ENCODE peak calls at places on chromosomes 4 and X, in nine cellular contexts. Z is IMR-90, V is astrocyte, X is neuronal stem cell, T is neural progenitor cell, G is H9, I is fibroblast of lung, E is GM23248, R is HepG2. P is an unnamed sample. For H3K4me1, the result is how much of the 10 kb centered on the place peaks cover.

GRCh38 chrX:56765816-56766553 is 36.9 kb downstream of the NBDY start:
- DNase-seq in E (peak), Z (no peak), I (no peak), V (no peak), G (no peak), X (no peak), T (no peak), R (no peak), P (no peak)

GRCh38 chrX:136953867-136954787 is 73.6 kb upstream of the RBMX start:
- DNase-seq in X (peak), Z (peak), V (peak), E (peak), R (peak), G (peak), I (peak), T (peak), P (peak)

GRCh38 chrX:115284877-115285276 is 4.6 kb upstream of the LUZP4 start:
- DNase-seq in E (no peak), I (peak), X (no peak), T (no peak), Z (no peak), V (no peak), R (no peak), G (no peak), P (peak)

GRCh38 chrX:38991656-38992558 is 190.6 kb downstream of the MID1IP1 start:
- DNase-seq in V (no peak), T (no peak), E (peak), X (no peak), G (no peak), R (no peak), I (no peak), Z (peak), P (no peak)

GRCh38 chr4:73856518-73856917 is 3.4 kb downstream of the PF4V1 start:
- DNase-seq in T (no peak), R (peak), Z (no peak), E (peak), V (peak), X (no peak), I (peak), G (no peak), P (no peak)

GRCh38 chr4:74112399-74113090 is 13.6 kb upstream of the CXCL2 start:
- DNase-seq in X (no peak), E (peak), T (no peak), V (peak), R (no peak), Z (peak), G (no peak), I (peak), P (no peak)

GRCh38 chrX:155857561-155857960 is 23.6 kb upstream of the VAMP7 start:
- DNase-seq in R (no peak), T (no peak), X (no peak), I (peak), E (peak), G (peak), Z (no peak), V (no peak), P (no peak)

GRCh38 chr4:185143596-185143969 is 517 bp downstream of the SLC25A4 start:
- DNase-seq in X (no peak), T (no peak), G (no peak), I (peak), Z (peak), V (peak), R (peak), E (peak), P (peak)

GRCh38 chr4:103996059-103996458 is 276.3 kb upstream of the TACR3 start:
- DNase-seq in V (peak), Z (no peak), R (no peak), I (peak), X (peak), T (peak), E (no peak), G (no peak), P (no peak)

GRCh38 chr4:25861422-25861926 is 1.3 kb downstream of the SEL1L3 start:
- DNase-seq in E (peak), X (no peak), G (no peak), T (no peak), V (peak), R (no peak), Z (peak), I (peak), P (peak)

GRCh38 chr4:8215001-8215427 is 15.9 kb downstream of the SH3TC1 start:
- DNase-seq in G (no peak), Z (peak), E (peak), I (peak), T (no peak), R (no peak), V (peak), X (no peak), P (peak)

GRCh38 chrX:50888884-50889283 is 21.7 kb upstream of the BMP15 start:
- DNase-seq in T (no peak), I (no peak), E (no peak), Z (no peak), V (no peak), X (no peak), R (no peak), G (no peak), P (no peak)

GRCh38 chr4:163191999-163192398 is 25.3 kb upstream of the NAF1 start:
- DNase-seq in E (peak), R (peak), G (no peak), X (no peak), T (no peak), V (no peak), Z (peak), I (no peak), P (no peak)

GRCh38 chr4:156654410-156654809 is 317.2 kb downstream of the PDGFC start:
- DNase-seq in E (no peak), V (peak), Z (no peak), R (peak), I (no peak), T (no peak), G (no peak), X (no peak), P (no peak)

GRCh38 chr4:54226399-54227260 is 2.5 kb upstream of the PDGFRA start:
- DNase-seq in V (peak), Z (peak), E (peak), G (peak), I (peak), T (peak), R (no peak), X (peak), P (peak)

GRCh38 chr4:954211-955020 is 19.0 kb downstream of the DGKQ start:
- DNase-seq in X (no peak), R (no peak), T (no peak), G (no peak), I (no peak), E (no peak), V (no peak), Z (no peak), P (peak)

GRCh38 chr4:171846232-171846631 is 33.0 kb downstream of the GALNTL6 start:
- DNase-seq in X (peak), I (peak), R (peak), Z (no peak), G (peak), V (peak), E (peak), T (peak), P (no peak)

GRCh38 chr4:105462042-105462421 is 11.8 kb downstream of the PPA2 start:
- DNase-seq in Z (no peak), X (no peak), G (no peak), V (no peak), E (no peak), I (no peak), R (no peak), T (no peak), P (no peak)

GRCh38 chr4:46323891-46324290 is 66.0 kb downstream of the GABRA2 start:
- DNase-seq in R (no peak), V (no peak), Z (no peak), T (no peak), G (no peak), X (no peak), E (no peak), I (no peak), P (no peak)

GRCh38 chr4:157895205-157895604 is 277.6 kb downstream of the GASK1B start:
- DNase-seq in Z (no peak), I (no peak), R (no peak), V (no peak), X (no peak), E (no peak), G (peak), T (peak), P (no peak)

GRCh38 chr4:106423791-106424190 is 55.2 kb upstream of the GIMD1 start:
- DNase-seq in R (no peak), G (no peak), Z (no peak), I (no peak), T (no peak), V (no peak), X (no peak), E (no peak), P (no peak)

GRCh38 chrX:15464704-15465103 is 28.4 kb downstream of the PIR start:
- DNase-seq in I (no peak), X (no peak), R (no peak), Z (peak), V (no peak), E (peak), G (no peak), T (no peak), P (no peak)
- H3K4me2 ChIP-seq in I (no peak), X (no peak), R (no peak), Z (no peak), V (no peak), E (no peak), G (no peak), T (no peak), P (no peak)

GRCh38 chr4:143396695-143397094 is 60.0 kb downstream of the GAB1 start:
- DNase-seq in Z (peak), X (no peak), T (no peak), V (no peak), I (no peak), R (no peak), E (no peak), G (no peak), P (no peak)

GRCh38 chr4:143397335-143397734 is 60.7 kb downstream of the GAB1 start:
- DNase-seq in V (no peak), T (no peak), E (peak), I (peak), X (no peak), G (no peak), Z (peak), R (no peak), P (peak)

GRCh38 chr4:143397887-143398286 is 61.2 kb downstream of the GAB1 start:
- DNase-seq in Z (peak), V (no peak), X (no peak), I (peak), R (no peak), G (no peak), T (no peak), E (no peak), P (peak)

GRCh38 chr4:143393195-143393594 is 56.5 kb downstream of the GAB1 start:
- DNase-seq in I (no peak), Z (no peak), V (no peak), T (no peak), R (no peak), G (no peak), E (peak), X (no peak), P (no peak)

DNA sequence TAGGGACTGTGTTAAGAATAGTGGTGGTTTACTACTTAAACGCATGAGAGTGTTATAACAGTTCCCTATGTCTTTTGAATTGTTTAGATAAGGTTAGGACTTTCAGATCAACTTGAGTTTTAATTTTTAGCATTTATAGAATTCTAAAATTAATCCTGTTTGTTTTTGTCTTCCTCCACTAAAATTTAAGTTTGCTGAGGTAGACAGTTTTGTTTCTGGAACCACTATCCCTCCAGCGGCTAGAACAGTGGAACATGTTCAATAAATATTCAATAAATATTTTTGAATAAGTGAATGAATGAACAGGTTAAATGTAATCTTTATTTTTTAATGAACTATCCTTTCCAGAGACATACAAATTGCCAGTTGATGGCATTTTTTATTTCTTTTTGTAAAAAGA is 58.4 kb downstream of the GAB1 start:
- DNase-seq in E (no peak), T (no peak), I (no peak), V (no peak), Z (no peak), G (no peak), R (no peak), X (no peak), P (no peak)
- H3K4me1 ChIP-seq in E (under half), T (under half), I (under half), V (under half), Z (under half), G (under half), R (under half), X (under half), P (under half)

DNA sequence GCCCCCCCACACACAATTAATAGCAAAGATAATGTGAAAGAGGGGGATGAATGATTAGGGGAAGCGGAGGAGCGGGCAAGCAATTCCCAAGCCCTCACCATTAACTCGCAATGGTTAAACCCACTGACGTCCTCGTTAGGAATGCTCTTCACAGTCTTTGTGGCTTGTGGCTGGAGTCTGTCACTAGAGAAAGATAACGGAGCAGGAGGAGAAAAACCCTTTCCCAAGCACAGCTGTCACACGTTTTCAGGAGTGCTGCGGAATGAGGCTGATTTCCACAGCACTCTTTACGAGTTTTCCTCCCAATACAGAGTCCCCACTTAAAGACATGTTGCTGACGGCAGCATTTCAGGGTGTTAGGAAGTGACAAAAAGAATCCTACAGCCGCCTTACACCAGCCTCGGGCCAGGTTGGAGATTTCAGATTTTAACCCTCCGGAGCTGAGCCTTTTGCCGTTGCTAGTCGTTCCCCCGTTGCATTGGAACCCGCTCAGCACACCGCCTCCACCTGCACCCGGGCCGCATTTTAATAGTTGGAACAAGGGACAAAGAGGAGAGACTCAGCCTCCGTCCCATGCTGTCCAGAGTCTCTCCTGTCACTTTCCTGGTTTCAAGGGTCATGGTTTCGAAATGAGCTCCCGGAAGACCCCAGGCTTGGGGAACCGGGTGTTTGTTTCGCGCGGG is 92.2 kb downstream of the GEMIN8 start:
- DNase-seq in I (peak), G (no peak), V (peak), T (peak), X (peak), R (no peak), E (peak), Z (peak), P (peak)
- H2AFZ ChIP-seq in I (no peak), G (no peak), V (peak), T (no peak), X (peak), R (no peak), E (no peak), Z (peak), P (peak)

DNA sequence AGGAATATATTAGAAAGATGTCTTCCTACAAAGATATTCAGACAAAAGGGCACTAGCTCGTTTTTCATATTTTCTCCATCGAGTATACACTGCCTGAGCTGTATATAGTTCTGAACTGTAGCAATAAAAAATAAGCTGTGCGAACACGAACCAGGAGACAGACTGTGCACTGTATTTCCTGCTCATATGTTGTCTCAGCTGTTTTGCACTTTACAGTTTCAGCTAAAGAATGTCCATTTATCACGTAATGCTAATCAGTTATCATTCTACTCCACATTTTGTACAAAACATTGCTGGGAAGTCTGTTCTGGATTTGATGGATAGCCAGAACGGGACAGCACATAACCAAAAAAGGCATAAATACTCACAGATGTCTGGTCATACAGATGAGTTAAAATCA is 315.6 kb upstream of the ADGRL3 start:
- DNase-seq in X (no peak), I (no peak), V (peak), E (no peak), R (no peak), Z (no peak), G (no peak), T (no peak), P (no peak)
- H3K4me2 ChIP-seq in X (no peak), I (no peak), V (peak), E (no peak), R (no peak), Z (peak), G (no peak), T (no peak), P (peak)

DNA sequence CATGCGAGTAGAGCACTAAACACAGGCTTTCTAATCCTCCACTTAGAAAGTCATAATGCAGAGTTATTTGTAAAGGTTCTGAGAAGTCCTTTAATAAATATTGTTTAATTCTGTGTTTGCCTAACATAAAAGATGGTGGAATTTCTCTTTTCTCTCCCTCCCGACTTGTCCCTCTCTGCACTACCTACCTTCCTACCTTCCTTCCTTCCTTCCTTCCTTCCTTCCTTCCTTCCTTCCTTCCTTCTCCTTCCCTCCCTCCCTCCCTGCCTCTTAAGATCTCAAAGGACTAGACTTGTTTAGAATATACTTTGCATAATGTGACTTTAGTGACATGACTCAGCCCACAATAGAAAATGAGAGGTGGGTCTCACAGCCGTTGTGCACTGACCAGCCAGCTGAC is 156.3 kb upstream of the TAPT1 start:
- DNase-seq in V (no peak), T (no peak), Z (no peak), X (no peak), E (no peak), I (no peak), G (no peak), R (no peak), P (no peak)
- H3K4me1 ChIP-seq in V (under half), T (under half), Z (under half), X (under half), E (under half), I (under half), G (under half), R (under half), P (under half)

GRCh38 chr4:15563871-15564270 is 91.3 kb downstream of the FBXL5 start:
- DNase-seq in V (no peak), R (no peak), E (peak), I (no peak), G (no peak), X (no peak), Z (no peak), T (no peak), P (no peak)

GRCh38 chr4:15568814-15569213 is 86.3 kb downstream of the FBXL5 start:
- DNase-seq in X (no peak), E (no peak), Z (peak), G (no peak), R (no peak), I (peak), V (no peak), T (no peak), P (no peak)

DNA sequence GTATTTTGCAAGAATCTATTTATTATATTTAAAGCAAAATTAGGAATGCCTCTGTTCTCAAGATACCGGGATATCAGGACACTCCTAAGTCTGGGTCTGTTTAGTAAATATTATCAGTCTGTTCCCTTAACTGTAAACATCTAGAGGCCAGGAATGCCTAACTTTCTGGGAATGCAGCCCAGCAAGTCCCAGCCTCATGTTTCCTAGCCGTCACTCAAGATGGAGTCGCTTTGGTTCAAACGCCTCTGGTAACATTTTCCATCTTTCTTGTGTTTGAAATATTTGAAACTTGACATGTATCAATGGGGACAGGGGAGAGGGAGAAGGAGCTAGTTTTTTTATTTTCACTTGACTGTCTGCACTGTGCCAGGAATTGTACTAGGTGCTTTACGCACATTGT is 85.4 kb downstream of the FBXL5 start:
- DNase-seq in Z (no peak), V (no peak), R (no peak), T (no peak), E (no peak), I (no peak), G (no peak), X (no peak), P (no peak)
- H2AFZ ChIP-seq in Z (no peak), V (no peak), R (no peak), T (no peak), E (no peak), I (no peak), G (no peak), X (no peak), P (no peak)